ENCODE peak calls at places on chromosomes 13 and 19, in four cellular contexts. F is HCT116, O is heart left ventricle, Z is sigmoid colon. R is an unnamed sample.
A peak's percentile ranks its signal among the peaks of the same experiment; 100 is the strongest.

GRCh38 chr19:45352914-45353796 is 12.6 kb downstream of the KLC3 start:
- DNase-seq in O (no peak), F (no peak), Z (no peak), R (no peak)

GRCh38 chr19:6706633-6706958 is 13.9 kb downstream of the C3 start:
- DNase-seq in Z (no peak), F (no peak), O (no peak), R (no peak)

GRCh38 chr19:16111909-16112752 is 442 bp downstream of the RAB8A start:
- DNase-seq in Z (peak; percentile 73), F (no peak), O (no peak), R (no peak)

GRCh38 chr13:41352935-41353801 is 42.1 kb downstream of the NAA16 start:
- DNase-seq in F (peak; percentile 62), Z (no peak), O (no peak), R (no peak)

GRCh38 chr13:29369060-29369743 is 226.3 kb downstream of the SLC7A1 start:
- DNase-seq in F (peak; percentile 27), Z (no peak), O (no peak), R (peak; percentile 9)

GRCh38 chr13:88937381-88937780 is 1266.2 kb downstream of the SLITRK5 start:
- DNase-seq in Z (no peak), O (no peak), F (no peak), R (no peak)

GRCh38 chr19:46241676-46242075 is 12.1 kb downstream of the IGFL1 start:
- DNase-seq in Z (no peak), F (no peak), O (no peak), R (no peak)

GRCh38 chr19:46958542-46958941 is 61.1 kb upstream of the NPAS1 start:
- DNase-seq in Z (no peak), O (no peak), F (no peak), R (no peak)

GRCh38 chr13:60162096-60162495 is 1.6 kb downstream of the DIAPH3 start:
- DNase-seq in O (no peak), Z (no peak), F (no peak), R (no peak)

GRCh38 chr19:16127080-16127479 is 15.4 kb downstream of the RAB8A start:
- DNase-seq in Z (no peak), F (no peak), O (no peak), R (no peak)

GRCh38 chr13:90868321-90868920 is 479.1 kb upstream of the MIR17HG start:
- DNase-seq in F (peak; percentile 8), O (no peak), Z (no peak), R (no peak)

GRCh38 chr13:85093808-85094207 is 705.4 kb downstream of the SLITRK6 start:
- DNase-seq in F (peak; percentile 7), O (no peak), Z (no peak), R (no peak)

GRCh38 chr13:30659980-30660379 is 42.3 kb downstream of the USPL1 start:
- DNase-seq in F (no peak), O (no peak), Z (no peak), R (no peak)

GRCh38 chr13:30748717-30749116 is 13.4 kb downstream of the ALOX5AP start:
- DNase-seq in Z (no peak), F (no peak), O (no peak), R (no peak)

GRCh38 chr19:47414469-47414868 is 4.9 kb downstream of the MEIS3 start:
- DNase-seq in Z (no peak), F (no peak), O (no peak), R (no peak)

GRCh38 chr19:31283701-31284100 is 65.5 kb downstream of the TSHZ3 start:
- DNase-seq in O (no peak), F (no peak), Z (peak; percentile 36), R (no peak)

DNA sequence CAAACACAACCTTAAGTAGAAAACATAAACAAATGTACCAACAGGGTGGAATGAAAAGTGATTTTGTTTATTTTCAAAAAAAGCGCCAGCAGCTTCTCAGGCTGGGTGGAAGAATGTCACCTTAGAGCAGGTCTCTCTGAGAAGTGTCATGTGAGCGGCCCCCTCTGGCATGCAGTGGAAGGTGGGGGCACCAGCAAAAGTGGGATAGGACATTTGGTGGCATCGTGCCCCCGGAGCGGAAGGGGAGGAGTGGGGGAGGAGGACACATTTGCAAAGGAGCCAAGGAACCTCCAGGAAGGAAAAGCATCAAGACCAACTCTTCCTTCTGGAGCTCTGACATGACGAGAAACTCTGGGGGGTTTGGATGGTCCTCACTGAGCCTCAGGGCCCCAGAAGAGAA is 635.3 kb downstream of the UQCRFS1 start:
- DNase-seq in Z (no peak), O (no peak), F (no peak), R (no peak)
- H3K9me3 ChIP-seq in Z (no peaks in the 10 kb centered on the region), O (no peaks in the 10 kb centered on the region), F (peaks cover 8% of the 10 kb centered on the region), R (no peaks in the 10 kb centered on the region)

GRCh38 chr13:46909037-46909436 is 12.2 kb upstream of the HTR2A start:
- DNase-seq in O (no peak), Z (no peak), F (no peak), R (no peak)
- H3K9me3 ChIP-seq in O (no peaks in the 10 kb centered on the region), Z (no peaks in the 10 kb centered on the region), F (no peaks in the 10 kb centered on the region), R (no peaks in the 10 kb centered on the region)

DNA sequence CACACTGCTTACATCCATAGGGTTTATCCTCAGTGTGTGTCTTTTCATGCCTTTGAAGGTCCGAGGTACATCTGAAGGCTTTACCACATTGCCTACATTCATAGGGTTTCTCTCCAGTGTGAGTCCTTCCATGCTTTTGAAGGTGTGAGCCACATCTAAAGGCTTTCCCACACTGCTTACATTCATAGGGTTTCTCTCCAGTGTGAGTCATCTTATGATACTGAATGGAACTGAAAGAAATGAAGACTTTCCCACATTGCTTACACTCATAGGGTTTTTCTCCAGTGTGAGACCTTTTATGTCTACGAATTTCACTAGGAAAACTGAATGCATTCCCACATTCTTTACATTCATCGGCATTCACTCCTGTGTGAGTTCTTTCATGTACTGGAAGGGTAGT is 7.1 kb downstream of the ZNF20 start:
- DNase-seq in F (no peak), O (no peak), Z (no peak), R (no peak)
- H3K9me3 ChIP-seq in F (peaks cover 18% of the 10 kb centered on the region), O (peaks cover 18% of the 10 kb centered on the region), Z (peaks cover 13% of the 10 kb centered on the region), R (peaks cover 11% of the 10 kb centered on the region)

DNA sequence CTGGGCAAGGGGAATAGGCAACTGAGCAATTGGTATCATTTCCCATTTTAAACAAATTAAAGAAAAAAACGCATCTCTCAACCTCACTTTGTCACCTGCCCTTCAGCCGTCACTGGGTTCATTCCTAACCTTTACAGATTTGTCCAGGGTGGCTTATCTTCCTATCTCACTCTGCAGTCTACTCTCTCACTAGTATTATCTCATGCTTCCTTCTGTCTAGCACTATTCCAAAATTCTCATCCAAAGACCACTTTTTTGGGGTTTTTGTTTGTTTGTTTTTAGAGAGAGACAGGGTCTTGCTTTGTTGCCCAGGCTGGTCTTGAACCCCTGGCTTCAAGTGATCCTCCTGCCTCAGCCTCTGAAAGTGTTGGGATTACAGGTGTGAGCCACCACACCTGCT is 26.7 kb upstream of the MPHOSPH8 start:
- DNase-seq in Z (no peak), F (no peak), O (no peak), R (no peak)
- H3K9me3 ChIP-seq in Z (no peaks in the 10 kb centered on the region), F (no peaks in the 10 kb centered on the region), O (no peaks in the 10 kb centered on the region), R (peaks cover 1% of the 10 kb centered on the region)